ENCODE peak calls at places on chromosomes 12 and 14, in eight cellular contexts. P, D, S, W, T, A, H and O are unnamed samples.

GRCh38 chr14:24058951-24059475 is 7.2 kb downstream of the CARMIL3 start:
- DNase-seq in A (no peak), P (no peak), H (no peak), T (no peak), D (no peak), W (no peak), S (no peak), O (no peak)

GRCh38 chr12:20423557-20423956 is 55.2 kb downstream of the PDE3A start:
- DNase-seq in P (no peak), H (no peak), S (no peak), D (no peak), T (no peak), A (no peak), W (no peak), O (no peak)

GRCh38 chr12:51482808-51483532 is 58.3 kb downstream of the SLC4A8 start:
- DNase-seq in S (no peak), D (no peak), A (peak; percentile 39), T (no peak), H (no peak), P (no peak), W (no peak), O (peak; percentile 3)

GRCh38 chr12:69987453-69988102 is 162.6 kb downstream of the MYRFL start:
- DNase-seq in H (peak; percentile 24), D (no peak), P (peak; percentile 33), S (no peak), A (peak; percentile 93), W (peak; percentile 5), T (peak; percentile 97), O (peak; percentile 92)

GRCh38 chr12:76591461-76591860 is 31.9 kb upstream of the OSBPL8 start:
- DNase-seq in S (no peak), T (peak; percentile 39), H (no peak), P (no peak), A (no peak), D (no peak), W (no peak), O (peak; percentile 57)

GRCh38 chr12:51415931-51416330 is 8.7 kb upstream of the SLC4A8 start:
- DNase-seq in S (no peak), A (no peak), W (no peak), T (peak; percentile 71), D (no peak), P (no peak), H (no peak), O (no peak)

GRCh38 chr12:128052341-128052740 is 214.6 kb upstream of the TMEM132C start:
- DNase-seq in A (no peak), S (no peak), P (no peak), D (no peak), H (no peak), W (no peak), T (no peak), O (peak; percentile 41)

GRCh38 chr12:125188912-125189881 is 124.0 kb downstream of the AACS start:
- DNase-seq in P (no peak), D (no peak), W (no peak), T (no peak), S (no peak), A (no peak), H (no peak), O (no peak)

GRCh38 chr12:24078318-24078765 is 128.9 kb upstream of the SOX5 start:
- DNase-seq in T (peak; percentile 37), H (peak; percentile 96), W (no peak), D (no peak), S (no peak), P (no peak), A (no peak), O (no peak)

GRCh38 chr12:52246720-52247621 is 13.9 kb downstream of the KRT7 start:
- DNase-seq in W (peak; percentile 48), H (peak; percentile 82), S (no peak), D (peak; percentile 55), P (no peak), T (no peak), A (no peak), O (no peak)

GRCh38 chr12:63867026-63867425 is 22.5 kb downstream of the SRGAP1 start:
- DNase-seq in S (no peak), W (no peak), T (no peak), H (no peak), D (no peak), A (no peak), P (no peak), O (no peak)

GRCh38 chr12:104372048-104372720 is 68.6 kb downstream of the EID3 start:
- DNase-seq in H (no peak), P (no peak), T (no peak), A (no peak), S (no peak), W (no peak), D (no peak), O (no peak)

GRCh38 chr14:34058510-34058909 is 107.6 kb upstream of the EGLN3 start:
- DNase-seq in W (no peak), T (no peak), S (no peak), P (no peak), H (no peak), A (no peak), D (no peak), O (no peak)

GRCh38 chr14:87217023-87217422 is 776.0 kb downstream of the GALC start:
- DNase-seq in S (no peak), T (no peak), D (no peak), W (no peak), P (no peak), H (no peak), A (no peak), O (no peak)

GRCh38 chr12:664075-664778 is 982 bp upstream of the NINJ2 start:
- DNase-seq in W (no peak), H (no peak), S (no peak), A (no peak), P (no peak), T (no peak), D (no peak), O (no peak)

GRCh38 chr12:664779-665092 is 1.5 kb upstream of the NINJ2 start:
- DNase-seq in T (no peak), W (no peak), H (no peak), P (no peak), S (no peak), D (no peak), A (no peak), O (no peak)

GRCh38 chr12:662541-663292 is 528 bp downstream of the NINJ2 start:
- DNase-seq in D (no peak), A (no peak), P (no peak), H (no peak), S (no peak), T (no peak), W (no peak), O (peak; percentile 43)

GRCh38 chr12:661720-662486 is 1.3 kb downstream of the NINJ2 start:
- DNase-seq in P (no peak), D (no peak), W (no peak), T (no peak), S (no peak), H (no peak), A (no peak), O (no peak)

DNA sequence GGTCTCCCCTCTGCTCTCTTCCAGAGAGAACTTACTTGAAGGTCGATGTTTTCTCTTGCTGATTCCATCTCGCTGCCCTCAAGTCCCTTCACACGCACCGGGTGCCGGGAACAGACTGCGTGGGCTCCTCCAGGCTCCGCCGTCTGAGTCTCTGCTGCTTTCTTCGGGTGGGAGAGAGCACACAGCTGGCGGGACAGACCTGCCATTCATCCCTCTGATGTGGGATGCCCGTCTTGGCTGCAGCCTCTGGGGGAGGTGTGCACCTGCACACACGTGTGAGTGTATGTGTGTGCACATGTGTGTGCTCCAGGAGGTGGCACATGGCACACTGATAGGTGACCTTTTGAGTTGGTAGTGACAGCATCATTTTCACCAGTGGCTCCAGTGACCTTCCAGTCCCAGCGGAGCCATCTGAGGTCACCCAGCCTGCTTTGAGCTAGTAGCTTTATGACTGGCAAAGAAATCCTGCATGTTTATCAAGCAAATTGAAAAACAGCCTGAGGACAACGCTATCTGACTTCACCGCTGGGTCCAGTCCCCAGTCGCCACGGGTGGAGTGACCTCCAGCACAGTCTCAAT is at the start of gene NINJ2:
- DNase-seq in H (no peak), T (no peak), W (no peak), A (no peak), D (no peak), P (no peak), S (no peak), O (peak; percentile 41)
- H3K4me3 ChIP-seq in H (no peak within 1 kb of the TSS), T (no peak within 1 kb of the TSS), W (no peak within 1 kb of the TSS), A (no peak within 1 kb of the TSS), D (peak within 1 kb of the TSS; percentile 15), P (peak within 1 kb of the TSS; percentile 20), S (peak within 1 kb of the TSS; percentile 36), O (peak within 1 kb of the TSS; percentile 79)

DNA sequence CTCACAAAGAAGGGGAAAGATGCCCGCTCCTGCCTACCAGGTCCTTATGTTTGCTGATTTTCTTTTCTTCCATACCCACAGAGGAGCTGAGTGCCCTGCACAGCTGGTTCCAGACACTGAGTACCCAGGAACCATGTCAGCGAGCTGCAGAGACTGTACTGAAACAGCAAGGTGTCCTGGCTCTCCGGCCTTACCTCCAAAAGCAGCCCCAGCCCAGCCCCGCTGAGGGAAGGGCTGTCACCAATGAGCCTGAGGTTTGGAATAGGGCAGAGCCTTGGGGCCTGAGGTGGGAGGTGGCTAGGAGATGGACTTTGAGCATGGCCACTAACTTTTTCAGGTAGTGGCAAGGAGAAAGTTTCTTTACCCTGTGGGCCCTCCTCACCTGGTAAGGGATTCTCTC is 2.3 kb downstream of the MARS1 start:
- DNase-seq in P (no peak), H (no peak), D (no peak), W (no peak), S (no peak), A (no peak), T (no peak), O (no peak)
- H3K4me3 ChIP-seq in P (no peak overlapping the region), H (no peak overlapping the region), D (no peak overlapping the region), W (no peak overlapping the region), S (no peak overlapping the region), A (no peak overlapping the region), T (no peak overlapping the region), O (no peak overlapping the region)

GRCh38 chr14:32932302-32932920 is 6.3 kb upstream of the NPAS3 start:
- DNase-seq in T (no peak), W (no peak), P (no peak), D (no peak), S (no peak), A (no peak), H (no peak), O (no peak)
- H3K4me3 ChIP-seq in T (no peak overlapping the region), W (peak overlapping the region; percentile 29), P (no peak overlapping the region), D (peak overlapping the region; percentile 68), S (peak overlapping the region; percentile 50), A (no peak overlapping the region), H (no peak overlapping the region), O (peak overlapping the region; percentile 80)

GRCh38 chr12:116538076-116538591 is 21.0 kb upstream of the MAP1LC3B2 start:
- DNase-seq in D (no peak), W (no peak), P (no peak), T (no peak), S (no peak), A (no peak), H (no peak), O (no peak)

GRCh38 chr12:116539361-116539771 is 19.8 kb upstream of the MAP1LC3B2 start:
- DNase-seq in H (no peak), T (peak; percentile 66), S (no peak), W (peak; percentile 37), D (no peak), A (peak; percentile 20), P (no peak), O (peak; percentile 19)

GRCh38 chr12:116535241-116535640 is 23.9 kb upstream of the MAP1LC3B2 start:
- DNase-seq in P (no peak), H (no peak), S (no peak), W (no peak), T (no peak), D (no peak), A (no peak), O (no peak)

GRCh38 chr12:116538682-116539264 is 20.4 kb upstream of the MAP1LC3B2 start:
- DNase-seq in D (no peak), W (no peak), S (no peak), H (no peak), A (no peak), T (no peak), P (no peak), O (no peak)

GRCh38 chr12:116537149-116537904 is 21.9 kb upstream of the MAP1LC3B2 start:
- DNase-seq in T (no peak), P (no peak), H (no peak), W (no peak), S (no peak), A (no peak), D (no peak), O (no peak)
- H3K4me3 ChIP-seq in T (no peak overlapping the region), P (no peak overlapping the region), H (no peak overlapping the region), W (no peak overlapping the region), S (no peak overlapping the region), A (no peak overlapping the region), D (no peak overlapping the region), O (no peak overlapping the region)